ENCODE peak calls at places on chromosomes 4 and X, in nine cellular contexts. L is AG09309; X is astrocyte of the spinal cord; T is effector CD8-positive, alpha-beta T cell; G is NCI-H2081; V is HFF-Myc; H is ovary; U is cardiac muscle cell; Z is GM23248. J is an unnamed sample.
A peak's percentile ranks its signal among the peaks of the same experiment; 100 is the strongest.

GRCh38 chrX:15930585-15930984 is 76.0 kb upstream of the AP1S2 start:
- DNase-seq in V (no peak), U (peak; percentile 49), X (peak; percentile 62), T (no peak), L (peak; percentile 28), H (no peak), G (peak; percentile 57), Z (peak; percentile 36), J (no peak)

GRCh38 chrX:44203791-44204190 is 139.7 kb downstream of the EFHC2 start:
- DNase-seq in Z (no peak), G (peak; percentile 16), L (no peak), T (no peak), V (no peak), X (no peak), U (no peak), H (no peak), J (no peak)

GRCh38 chr4:52983563-52984303 is 121.6 kb downstream of the RASL11B start:
- DNase-seq in T (no peak), Z (peak; percentile 79), X (peak; percentile 69), G (peak; percentile 61), U (peak; percentile 77), L (no peak), V (peak; percentile 33), H (no peak), J (no peak)

GRCh38 chr4:46946914-46947313 is 37.9 kb upstream of the COX7B2 start:
- DNase-seq in Z (peak; percentile 26), T (no peak), L (no peak), V (no peak), U (peak; percentile 38), X (peak; percentile 11), H (no peak), G (peak; percentile 15), J (no peak)

GRCh38 chrX:64377753-64378152 is 17.5 kb downstream of the MTMR8 start:
- DNase-seq in G (no peak), U (no peak), L (no peak), V (no peak), X (no peak), T (no peak), H (no peak), Z (no peak), J (no peak)

GRCh38 chr4:73985528-73985852 is 2.5 kb downstream of the PPBP start:
- DNase-seq in U (no peak), H (no peak), V (no peak), X (no peak), L (no peak), Z (no peak), G (no peak), T (no peak), J (no peak)

GRCh38 chrX:1592128-1592862 is 891 bp downstream of the AKAP17A start:
- DNase-seq in Z (peak; percentile 55), X (no peak), T (no peak), H (peak; percentile 55), V (no peak), L (no peak), U (peak; percentile 10), G (no peak), J (peak; percentile 20)

GRCh38 chr4:65367306-65367705 is 303.0 kb downstream of the EPHA5 start:
- DNase-seq in V (no peak), X (peak; percentile 35), U (no peak), T (no peak), Z (peak; percentile 0), G (no peak), L (no peak), H (no peak), J (no peak)

GRCh38 chrX:1435241-1435900 is 17.3 kb downstream of the ASMTL start:
- DNase-seq in T (no peak), G (no peak), U (no peak), L (no peak), X (no peak), V (no peak), H (peak; percentile 9), Z (no peak), J (no peak)

GRCh38 chr4:101967697-101968346 is 177.3 kb downstream of the BANK1 start:
- DNase-seq in G (no peak), U (peak; percentile 28), X (peak; percentile 15), L (no peak), V (no peak), Z (peak; percentile 15), T (no peak), H (no peak), J (no peak)

GRCh38 chrX:123884809-123885408 is 25.1 kb downstream of the XIAP start:
- DNase-seq in G (peak; percentile 69), U (peak; percentile 60), T (no peak), X (peak; percentile 55), Z (peak; percentile 48), H (no peak), L (peak; percentile 23), V (no peak), J (no peak)

GRCh38 chr4:12123709-12124108 is 695.0 kb upstream of the HS3ST1 start:
- DNase-seq in T (no peak), X (no peak), G (no peak), Z (no peak), V (no peak), H (no peak), L (no peak), U (peak; percentile 31), J (no peak)